ENCODE peak calls at places on chromosomes 11 and 22, in nine cellular contexts. One of them, this sample, is unnamed.
A peak's percentile ranks its signal among the peaks of the same experiment; 100 is the strongest.

GRCh38 chr22:31828739-31829138 is 74.9 kb downstream of the DEPDC5 start:
- DNase-seq in neuronal stem cell: no peak
- DNase-seq in neural progenitor cell: no peak
- DNase-seq in mammary epithelial cell: peak; percentile 2
- DNase-seq in PC-3: no peak
- DNase-seq in mesenchymal stem cell: peak; percentile 75
- DNase-seq in GM23248: no peak
- DNase-seq in fibroblast of lung: no peak
- DNase-seq in OCI-LY7: no peak
- DNase-seq in this sample: no peak

GRCh38 chr11:8087185-8087584 is 6.2 kb downstream of the TUB start:
- DNase-seq in neuronal stem cell: no peak
- DNase-seq in neural progenitor cell: peak; percentile 59
- DNase-seq in mammary epithelial cell: no peak
- DNase-seq in PC-3: no peak
- DNase-seq in mesenchymal stem cell: no peak
- DNase-seq in GM23248: peak; percentile 30
- DNase-seq in fibroblast of lung: no peak
- DNase-seq in OCI-LY7: no peak
- DNase-seq in this sample: no peak

GRCh38 chr11:129992161-129992944 is 10.3 kb downstream of the PRDM10 start:
- DNase-seq in neuronal stem cell: no peak
- DNase-seq in neural progenitor cell: peak; percentile 52
- DNase-seq in mammary epithelial cell: peak; percentile 52
- DNase-seq in PC-3: peak; percentile 53
- DNase-seq in mesenchymal stem cell: no peak
- DNase-seq in GM23248: peak; percentile 24
- DNase-seq in fibroblast of lung: peak; percentile 8
- DNase-seq in OCI-LY7: peak; percentile 91
- DNase-seq in this sample: peak; percentile 78

GRCh38 chr11:61061081-61061826 is 41.0 kb upstream of the CD5 start:
- DNase-seq in neuronal stem cell: no peak
- DNase-seq in neural progenitor cell: no peak
- DNase-seq in mammary epithelial cell: peak; percentile 79
- DNase-seq in PC-3: peak; percentile 81
- DNase-seq in mesenchymal stem cell: no peak
- DNase-seq in GM23248: peak; percentile 49
- DNase-seq in fibroblast of lung: peak; percentile 11
- DNase-seq in OCI-LY7: peak; percentile 75
- DNase-seq in this sample: no peak

GRCh38 chr11:110121204-110121603 is 28.0 kb downstream of the ZC3H12C start:
- DNase-seq in neuronal stem cell: no peak
- DNase-seq in neural progenitor cell: no peak
- DNase-seq in mammary epithelial cell: peak; percentile 52
- DNase-seq in PC-3: peak; percentile 91
- DNase-seq in mesenchymal stem cell: no peak
- DNase-seq in GM23248: peak; percentile 74
- DNase-seq in fibroblast of lung: peak; percentile 80
- DNase-seq in OCI-LY7: no peak
- DNase-seq in this sample: no peak

GRCh38 chr11:114925591-114925990 is 247.3 kb downstream of the NXPE2 start:
- DNase-seq in neuronal stem cell: no peak
- DNase-seq in neural progenitor cell: no peak
- DNase-seq in mammary epithelial cell: no peak
- DNase-seq in PC-3: no peak
- DNase-seq in mesenchymal stem cell: no peak
- DNase-seq in GM23248: no peak
- DNase-seq in fibroblast of lung: no peak
- DNase-seq in OCI-LY7: no peak
- DNase-seq in this sample: no peak

GRCh38 chr11:1520987-1521349 is 34.4 kb upstream of the MOB2 start:
- DNase-seq in neuronal stem cell: no peak
- DNase-seq in neural progenitor cell: no peak
- DNase-seq in mammary epithelial cell: no peak
- DNase-seq in PC-3: no peak
- DNase-seq in mesenchymal stem cell: no peak
- DNase-seq in GM23248: no peak
- DNase-seq in fibroblast of lung: no peak
- DNase-seq in OCI-LY7: peak; percentile 84
- DNase-seq in this sample: no peak

GRCh38 chr11:17077520-17078401 is at the start of gene RPS13:
- DNase-seq in neuronal stem cell: peak; percentile 96
- DNase-seq in neural progenitor cell: peak; percentile 99
- DNase-seq in mammary epithelial cell: peak; percentile 99
- DNase-seq in PC-3: peak; percentile 99
- DNase-seq in mesenchymal stem cell: peak; percentile 99
- DNase-seq in GM23248: peak; percentile 100
- DNase-seq in fibroblast of lung: peak; percentile 99
- DNase-seq in OCI-LY7: peak; percentile 98
- DNase-seq in this sample: peak; percentile 99

GRCh38 chr11:8867035-8867434 is 44.0 kb upstream of the AKIP1 start:
- DNase-seq in neuronal stem cell: no peak
- DNase-seq in neural progenitor cell: no peak
- DNase-seq in mammary epithelial cell: peak; percentile 21
- DNase-seq in PC-3: no peak
- DNase-seq in mesenchymal stem cell: peak; percentile 19
- DNase-seq in GM23248: peak; percentile 10
- DNase-seq in fibroblast of lung: no peak
- DNase-seq in OCI-LY7: no peak
- DNase-seq in this sample: peak; percentile 32

GRCh38 chr11:41989173-41989572 is 529.7 kb upstream of the LRRC4C start:
- DNase-seq in neuronal stem cell: no peak
- DNase-seq in neural progenitor cell: no peak
- DNase-seq in mammary epithelial cell: no peak
- DNase-seq in PC-3: no peak
- DNase-seq in mesenchymal stem cell: no peak
- DNase-seq in GM23248: no peak
- DNase-seq in fibroblast of lung: no peak
- DNase-seq in OCI-LY7: no peak
- DNase-seq in this sample: no peak

GRCh38 chr11:10307022-10307410 is 2.1 kb downstream of the ADM start:
- DNase-seq in neuronal stem cell: no peak
- DNase-seq in neural progenitor cell: no peak
- DNase-seq in mammary epithelial cell: no peak
- DNase-seq in PC-3: peak; percentile 89
- DNase-seq in mesenchymal stem cell: no peak
- DNase-seq in GM23248: no peak
- DNase-seq in fibroblast of lung: no peak
- DNase-seq in OCI-LY7: no peak
- DNase-seq in this sample: no peak

GRCh38 chr11:134994431-134994830 is 582.4 kb upstream of the B3GAT1 start:
- DNase-seq in neuronal stem cell: peak; percentile 45
- DNase-seq in neural progenitor cell: peak; percentile 72
- DNase-seq in mammary epithelial cell: no peak
- DNase-seq in PC-3: no peak
- DNase-seq in mesenchymal stem cell: no peak
- DNase-seq in GM23248: no peak
- DNase-seq in fibroblast of lung: no peak
- DNase-seq in OCI-LY7: no peak
- DNase-seq in this sample: no peak
- H3K4me2 ChIP-seq in neuronal stem cell: no peak overlapping the region
- H3K4me2 ChIP-seq in neural progenitor cell: peak overlapping the region; percentile 64
- H3K4me2 ChIP-seq in mammary epithelial cell: no peak overlapping the region
- H3K4me2 ChIP-seq in PC-3: no peak overlapping the region
- H3K4me2 ChIP-seq in mesenchymal stem cell: no peak overlapping the region
- H3K4me2 ChIP-seq in GM23248: no peak overlapping the region
- H3K4me2 ChIP-seq in fibroblast of lung: no peak overlapping the region
- H3K4me2 ChIP-seq in OCI-LY7: no peak overlapping the region
- H3K4me2 ChIP-seq in this sample: no peak overlapping the region

DNA sequence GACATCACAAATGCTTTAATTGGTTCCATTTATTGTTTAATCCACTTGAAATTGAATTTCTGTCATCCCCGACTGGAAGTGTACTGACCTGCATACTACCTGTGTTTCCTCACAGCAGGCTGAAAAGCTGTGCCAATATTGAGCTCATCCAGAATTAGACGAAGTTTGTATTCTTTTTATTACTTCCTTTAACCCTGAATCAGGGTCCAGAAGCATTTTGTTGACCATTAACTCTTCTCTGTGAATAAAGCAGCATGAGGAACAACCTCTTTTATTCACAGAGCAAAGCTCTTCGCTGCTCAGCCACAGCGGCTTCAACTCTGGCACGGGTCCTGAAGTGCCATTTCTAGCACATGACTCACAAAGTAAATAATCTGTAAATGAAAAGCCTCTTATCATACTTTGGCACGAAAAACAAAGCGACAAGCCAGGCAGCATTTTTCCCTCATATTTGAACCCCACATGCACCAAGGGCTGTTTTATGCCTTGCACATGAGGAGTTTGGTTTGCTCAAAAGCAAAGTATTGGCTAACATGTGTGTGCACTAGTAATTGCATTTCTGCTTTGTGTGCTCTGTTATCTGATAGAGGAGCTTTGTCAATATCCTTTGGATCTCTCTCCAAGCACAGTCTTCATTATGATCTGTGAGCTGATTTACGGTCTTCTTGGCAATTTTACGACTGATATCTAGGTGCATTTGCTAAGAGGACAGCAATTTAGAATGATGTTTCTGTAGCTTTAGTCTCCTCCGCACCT is 33.0 kb upstream of the APOBEC3A start:
- DNase-seq in neuronal stem cell: no peak
- DNase-seq in neural progenitor cell: no peak
- DNase-seq in mammary epithelial cell: peak; percentile 75
- DNase-seq in PC-3: peak; percentile 93
- DNase-seq in mesenchymal stem cell: peak; percentile 78
- DNase-seq in GM23248: peak; percentile 89
- DNase-seq in fibroblast of lung: peak; percentile 96
- DNase-seq in OCI-LY7: no peak
- DNase-seq in this sample: peak; percentile 89
- H2AFZ ChIP-seq in neuronal stem cell: peak overlapping the region; percentile 64
- H2AFZ ChIP-seq in neural progenitor cell: no peak overlapping the region
- H2AFZ ChIP-seq in mammary epithelial cell: peak overlapping the region; percentile 90
- H2AFZ ChIP-seq in PC-3: peak overlapping the region; percentile 63
- H2AFZ ChIP-seq in mesenchymal stem cell: no peak overlapping the region
- H2AFZ ChIP-seq in GM23248: peak overlapping the region; percentile 59
- H2AFZ ChIP-seq in fibroblast of lung: no peak overlapping the region
- H2AFZ ChIP-seq in OCI-LY7: no peak overlapping the region
- H2AFZ ChIP-seq in this sample: no peak overlapping the region

GRCh38 chr11:64539239-64539638 is 51.8 kb upstream of the SLC22A12 start:
- DNase-seq in neuronal stem cell: no peak
- DNase-seq in neural progenitor cell: no peak
- DNase-seq in mammary epithelial cell: no peak
- DNase-seq in PC-3: no peak
- DNase-seq in mesenchymal stem cell: no peak
- DNase-seq in GM23248: no peak
- DNase-seq in fibroblast of lung: no peak
- DNase-seq in OCI-LY7: no peak
- DNase-seq in this sample: no peak

GRCh38 chr11:64539711-64540420 is 51.2 kb upstream of the SLC22A12 start:
- DNase-seq in neuronal stem cell: no peak
- DNase-seq in neural progenitor cell: no peak
- DNase-seq in mammary epithelial cell: no peak
- DNase-seq in PC-3: no peak
- DNase-seq in mesenchymal stem cell: no peak
- DNase-seq in GM23248: no peak
- DNase-seq in fibroblast of lung: no peak
- DNase-seq in OCI-LY7: no peak
- DNase-seq in this sample: no peak

GRCh38 chr11:64536997-64537396 is 54.0 kb upstream of the SLC22A12 start:
- DNase-seq in neuronal stem cell: no peak
- DNase-seq in neural progenitor cell: no peak
- DNase-seq in mammary epithelial cell: no peak
- DNase-seq in PC-3: no peak
- DNase-seq in mesenchymal stem cell: no peak
- DNase-seq in GM23248: no peak
- DNase-seq in fibroblast of lung: no peak
- DNase-seq in OCI-LY7: no peak
- DNase-seq in this sample: no peak

GRCh38 chr11:64537876-64538275 is 53.1 kb upstream of the SLC22A12 start:
- DNase-seq in neuronal stem cell: no peak
- DNase-seq in neural progenitor cell: no peak
- DNase-seq in mammary epithelial cell: no peak
- DNase-seq in PC-3: no peak
- DNase-seq in mesenchymal stem cell: no peak
- DNase-seq in GM23248: no peak
- DNase-seq in fibroblast of lung: no peak
- DNase-seq in OCI-LY7: no peak
- DNase-seq in this sample: no peak

DNA sequence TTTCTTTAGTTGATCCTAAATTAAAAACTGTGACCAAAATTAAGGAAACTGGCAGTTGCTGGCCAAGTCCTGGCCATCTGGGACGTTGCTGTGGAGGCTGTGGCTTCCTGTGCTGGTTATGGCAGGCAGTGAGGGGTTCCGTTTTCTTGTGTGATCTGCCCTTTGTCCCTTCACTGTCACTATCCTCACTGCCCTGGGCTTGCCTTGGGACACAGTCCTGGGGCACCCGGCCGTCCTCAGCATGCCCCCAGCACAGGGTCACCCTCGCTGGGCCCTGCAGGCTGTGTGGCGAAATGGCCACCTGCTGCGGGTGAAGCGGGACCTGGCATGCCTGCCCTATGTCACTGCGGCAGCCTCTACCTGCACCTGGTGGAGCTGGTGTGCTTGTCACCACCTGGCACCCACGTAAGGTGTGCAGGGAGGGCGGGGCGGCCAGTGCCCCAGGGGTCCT is 52.5 kb upstream of the SLC22A12 start:
- DNase-seq in neuronal stem cell: no peak
- DNase-seq in neural progenitor cell: no peak
- DNase-seq in mammary epithelial cell: no peak
- DNase-seq in PC-3: no peak
- DNase-seq in mesenchymal stem cell: no peak
- DNase-seq in GM23248: no peak
- DNase-seq in fibroblast of lung: no peak
- DNase-seq in OCI-LY7: no peak
- DNase-seq in this sample: no peak
- H3K27ac ChIP-seq in neuronal stem cell: no peak overlapping the region
- H3K27ac ChIP-seq in neural progenitor cell: no peak overlapping the region
- H3K27ac ChIP-seq in mammary epithelial cell: no peak overlapping the region
- H3K27ac ChIP-seq in PC-3: no peak overlapping the region
- H3K27ac ChIP-seq in mesenchymal stem cell: no peak overlapping the region
- H3K27ac ChIP-seq in GM23248: no peak overlapping the region
- H3K27ac ChIP-seq in fibroblast of lung: no peak overlapping the region
- H3K27ac ChIP-seq in OCI-LY7: no peak overlapping the region
- H3K27ac ChIP-seq in this sample: no peak overlapping the region

DNA sequence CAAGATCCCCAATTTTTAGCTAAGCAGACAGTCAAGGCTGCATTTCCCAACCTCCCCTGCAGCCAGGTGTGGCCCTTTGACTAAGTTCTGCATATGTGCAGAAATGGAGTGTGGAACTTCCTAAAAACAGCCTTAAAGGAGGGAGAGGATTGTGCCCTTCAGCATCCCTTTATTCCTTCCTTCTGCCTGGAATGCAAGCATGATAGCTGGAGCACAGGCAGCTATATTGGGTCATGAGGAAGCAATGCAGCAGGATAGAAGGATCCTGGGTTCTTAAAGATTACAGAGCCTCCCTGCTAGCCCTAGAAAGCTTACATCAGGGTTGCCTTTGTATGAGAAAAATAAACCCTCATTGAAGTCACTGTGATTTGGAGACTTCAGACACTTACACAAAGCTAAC is 29.9 kb downstream of the FADD start:
- DNase-seq in neuronal stem cell: no peak
- DNase-seq in neural progenitor cell: no peak
- DNase-seq in mammary epithelial cell: no peak
- DNase-seq in PC-3: no peak
- DNase-seq in mesenchymal stem cell: no peak
- DNase-seq in GM23248: no peak
- DNase-seq in fibroblast of lung: no peak
- DNase-seq in OCI-LY7: no peak
- DNase-seq in this sample: no peak
- H3K4me2 ChIP-seq in neuronal stem cell: no peak overlapping the region
- H3K4me2 ChIP-seq in neural progenitor cell: no peak overlapping the region
- H3K4me2 ChIP-seq in mammary epithelial cell: no peak overlapping the region
- H3K4me2 ChIP-seq in PC-3: peak overlapping the region; percentile 5
- H3K4me2 ChIP-seq in mesenchymal stem cell: no peak overlapping the region
- H3K4me2 ChIP-seq in GM23248: no peak overlapping the region
- H3K4me2 ChIP-seq in fibroblast of lung: no peak overlapping the region
- H3K4me2 ChIP-seq in OCI-LY7: no peak overlapping the region
- H3K4me2 ChIP-seq in this sample: no peak overlapping the region

GRCh38 chr11:95050595-95051202 is 1.5 kb downstream of the KDM4F start:
- DNase-seq in neuronal stem cell: no peak
- DNase-seq in neural progenitor cell: no peak
- DNase-seq in mammary epithelial cell: no peak
- DNase-seq in PC-3: no peak
- DNase-seq in mesenchymal stem cell: no peak
- DNase-seq in GM23248: no peak
- DNase-seq in fibroblast of lung: no peak
- DNase-seq in OCI-LY7: no peak
- DNase-seq in this sample: no peak
- H2AFZ ChIP-seq in neuronal stem cell: no peak overlapping the region
- H2AFZ ChIP-seq in neural progenitor cell: no peak overlapping the region
- H2AFZ ChIP-seq in mammary epithelial cell: no peak overlapping the region
- H2AFZ ChIP-seq in PC-3: no peak overlapping the region
- H2AFZ ChIP-seq in mesenchymal stem cell: no peak overlapping the region
- H2AFZ ChIP-seq in GM23248: no peak overlapping the region
- H2AFZ ChIP-seq in fibroblast of lung: no peak overlapping the region
- H2AFZ ChIP-seq in OCI-LY7: no peak overlapping the region
- H2AFZ ChIP-seq in this sample: no peak overlapping the region